ENCODE peak calls at places on chromosomes 4 and X, in eight cellular contexts. One of them, this sample, is unnamed.
A peak's percentile ranks its signal among the peaks of the same experiment; 100 is the strongest.

GRCh38 chrX:45954026-45954425 is 591.2 kb downstream of the ZNF674 start:
- DNase-seq in H1: no peak
- DNase-seq in HepG2: no peak
- DNase-seq in HCT116: no peak
- DNase-seq in K562: no peak
- DNase-seq in NB4: no peak
- DNase-seq in SK-N-SH: no peak
- DNase-seq in A549: no peak
- DNase-seq in this sample: no peak

GRCh38 chr4:84498203-84499026 is 677 bp downstream of the NKX6-1 start:
- DNase-seq in NB4: peak; percentile 15
- DNase-seq in HCT116: peak; percentile 8
- DNase-seq in H1: no peak
- DNase-seq in SK-N-SH: peak; percentile 46
- DNase-seq in K562: no peak
- DNase-seq in A549: peak; percentile 9
- DNase-seq in HepG2: no peak
- DNase-seq in this sample: peak; percentile 41

GRCh38 chr4:45155081-45155777 is 428.9 kb upstream of the GNPDA2 start:
- DNase-seq in A549: no peak
- DNase-seq in SK-N-SH: no peak
- DNase-seq in K562: no peak
- DNase-seq in NB4: no peak
- DNase-seq in H1: no peak
- DNase-seq in HCT116: no peak
- DNase-seq in HepG2: no peak
- DNase-seq in this sample: no peak

GRCh38 chr4:111537165-111537564 is 608.1 kb upstream of the FAM241A start:
- DNase-seq in HCT116: no peak
- DNase-seq in SK-N-SH: no peak
- DNase-seq in NB4: no peak
- DNase-seq in H1: no peak
- DNase-seq in A549: no peak
- DNase-seq in K562: no peak
- DNase-seq in HepG2: no peak
- DNase-seq in this sample: no peak

GRCh38 chrX:8179653-8180052 is 8.6 kb upstream of the VCX2 start:
- DNase-seq in H1: no peak
- DNase-seq in SK-N-SH: peak; percentile 16
- DNase-seq in HCT116: no peak
- DNase-seq in NB4: peak; percentile 4
- DNase-seq in K562: no peak
- DNase-seq in A549: peak; percentile 1
- DNase-seq in HepG2: no peak
- DNase-seq in this sample: no peak

GRCh38 chrX:23317799-23318724 is 16.6 kb upstream of the PTCHD1 start:
- DNase-seq in H1: no peak
- DNase-seq in HCT116: no peak
- DNase-seq in SK-N-SH: peak; percentile 69
- DNase-seq in HepG2: no peak
- DNase-seq in NB4: peak; percentile 40
- DNase-seq in A549: peak; percentile 15
- DNase-seq in K562: peak; percentile 69
- DNase-seq in this sample: peak; percentile 57

GRCh38 chrX:25005382-25006185 is 10.2 kb downstream of the ARX start:
- DNase-seq in NB4: no peak
- DNase-seq in H1: no peak
- DNase-seq in SK-N-SH: no peak
- DNase-seq in HCT116: no peak
- DNase-seq in K562: no peak
- DNase-seq in A549: no peak
- DNase-seq in HepG2: no peak
- DNase-seq in this sample: no peak

GRCh38 chr4:25842229-25842840 is 20.5 kb downstream of the SEL1L3 start:
- DNase-seq in NB4: peak; percentile 48
- DNase-seq in H1: no peak
- DNase-seq in HepG2: no peak
- DNase-seq in SK-N-SH: no peak
- DNase-seq in HCT116: no peak
- DNase-seq in A549: no peak
- DNase-seq in K562: no peak
- DNase-seq in this sample: peak; percentile 55

GRCh38 chr4:180950377-180950776 is 1292.8 kb upstream of the TENM3 start:
- DNase-seq in H1: no peak
- DNase-seq in SK-N-SH: no peak
- DNase-seq in HCT116: no peak
- DNase-seq in K562: no peak
- DNase-seq in A549: no peak
- DNase-seq in HepG2: no peak
- DNase-seq in NB4: no peak
- DNase-seq in this sample: no peak

GRCh38 chr4:138978600-138978999 is 37.0 kb upstream of the NOCT start:
- DNase-seq in NB4: no peak
- DNase-seq in HCT116: no peak
- DNase-seq in K562: no peak
- DNase-seq in A549: no peak
- DNase-seq in H1: no peak
- DNase-seq in HepG2: no peak
- DNase-seq in SK-N-SH: no peak
- DNase-seq in this sample: no peak

GRCh38 chrX:16785247-16786138 is 773 bp upstream of the TXLNG start:
- DNase-seq in HepG2: no peak
- DNase-seq in SK-N-SH: peak; percentile 27
- DNase-seq in K562: no peak
- DNase-seq in HCT116: no peak
- DNase-seq in A549: no peak
- DNase-seq in NB4: no peak
- DNase-seq in H1: no peak
- DNase-seq in this sample: no peak

GRCh38 chrX:74535211-74535621 is 79.2 kb downstream of the RLIM start:
- DNase-seq in K562: peak; percentile 13
- DNase-seq in A549: no peak
- DNase-seq in HCT116: peak; percentile 21
- DNase-seq in SK-N-SH: peak; percentile 54
- DNase-seq in NB4: peak; percentile 81
- DNase-seq in HepG2: peak; percentile 16
- DNase-seq in H1: no peak
- DNase-seq in this sample: peak; percentile 16

GRCh38 chrX:95318882-95319281 is 1365.8 kb upstream of the DIAPH2 start:
- DNase-seq in HepG2: peak; percentile 4
- DNase-seq in K562: peak; percentile 5
- DNase-seq in A549: no peak
- DNase-seq in H1: peak; percentile 3
- DNase-seq in NB4: peak; percentile 27
- DNase-seq in SK-N-SH: peak; percentile 31
- DNase-seq in HCT116: no peak
- DNase-seq in this sample: peak; percentile 22

GRCh38 chrX:46636223-46636622 is 62.7 kb downstream of the CHST7 start:
- DNase-seq in K562: no peak
- DNase-seq in SK-N-SH: no peak
- DNase-seq in A549: no peak
- DNase-seq in H1: no peak
- DNase-seq in HepG2: no peak
- DNase-seq in HCT116: no peak
- DNase-seq in NB4: no peak
- DNase-seq in this sample: no peak

GRCh38 chrX:68686684-68687045 is 39.2 kb downstream of the STARD8 start:
- DNase-seq in HepG2: no peak
- DNase-seq in A549: peak; percentile 17
- DNase-seq in SK-N-SH: no peak
- DNase-seq in H1: no peak
- DNase-seq in NB4: peak; percentile 88
- DNase-seq in K562: peak; percentile 26
- DNase-seq in HCT116: no peak
- DNase-seq in this sample: no peak

GRCh38 chrX:10203617-10204016 is 46.8 kb downstream of the CLCN4 start:
- DNase-seq in A549: no peak
- DNase-seq in K562: no peak
- DNase-seq in NB4: no peak
- DNase-seq in HCT116: no peak
- DNase-seq in SK-N-SH: no peak
- DNase-seq in HepG2: no peak
- DNase-seq in H1: no peak
- DNase-seq in this sample: no peak

GRCh38 chr4:85474818-85475630 is at the start of gene ARHGAP24:
- DNase-seq in H1: peak; percentile 73
- DNase-seq in NB4: peak; percentile 92
- DNase-seq in SK-N-SH: peak; percentile 68
- DNase-seq in HCT116: peak; percentile 70
- DNase-seq in A549: peak; percentile 64
- DNase-seq in HepG2: peak; percentile 95
- DNase-seq in K562: no peak
- DNase-seq in this sample: peak; percentile 87

GRCh38 chrX:11609109-11609508 is 56.6 kb downstream of the ARHGAP6 start:
- DNase-seq in H1: no peak
- DNase-seq in HepG2: no peak
- DNase-seq in SK-N-SH: no peak
- DNase-seq in K562: no peak
- DNase-seq in HCT116: no peak
- DNase-seq in A549: no peak
- DNase-seq in NB4: no peak
- DNase-seq in this sample: no peak

GRCh38 chrX:2848806-2849420 is 20.2 kb downstream of the GYG2 start:
- DNase-seq in HepG2: peak; percentile 26
- DNase-seq in NB4: peak; percentile 74
- DNase-seq in H1: no peak
- DNase-seq in SK-N-SH: no peak
- DNase-seq in A549: no peak
- DNase-seq in HCT116: no peak
- DNase-seq in K562: no peak
- DNase-seq in this sample: no peak

GRCh38 chrX:12993823-12994222 is 18.9 kb downstream of the TMSB4X start:
- DNase-seq in H1: no peak
- DNase-seq in HepG2: no peak
- DNase-seq in SK-N-SH: no peak
- DNase-seq in A549: no peak
- DNase-seq in HCT116: no peak
- DNase-seq in K562: no peak
- DNase-seq in NB4: no peak
- DNase-seq in this sample: no peak

GRCh38 chrX:54811301-54811885 is 3.8 kb downstream of the MAGED2 start:
- DNase-seq in HepG2: no peak
- DNase-seq in K562: no peak
- DNase-seq in A549: no peak
- DNase-seq in SK-N-SH: no peak
- DNase-seq in HCT116: no peak
- DNase-seq in H1: no peak
- DNase-seq in NB4: no peak
- DNase-seq in this sample: no peak

GRCh38 chrX:54808605-54809483 is 1.3 kb downstream of the MAGED2 start:
- DNase-seq in A549: peak; percentile 89
- DNase-seq in SK-N-SH: peak; percentile 90
- DNase-seq in NB4: peak; percentile 92
- DNase-seq in HCT116: peak; percentile 87
- DNase-seq in HepG2: peak; percentile 92
- DNase-seq in H1: peak; percentile 91
- DNase-seq in K562: peak; percentile 95
- DNase-seq in this sample: peak; percentile 95

GRCh38 chrX:54810532-54810931 is 3.0 kb downstream of the MAGED2 start:
- DNase-seq in A549: no peak
- DNase-seq in HepG2: no peak
- DNase-seq in HCT116: no peak
- DNase-seq in SK-N-SH: no peak
- DNase-seq in K562: no peak
- DNase-seq in H1: no peak
- DNase-seq in NB4: no peak
- DNase-seq in this sample: no peak

GRCh38 chrX:54808109-54808604 is 612 bp downstream of the MAGED2 start:
- DNase-seq in NB4: no peak
- DNase-seq in HCT116: peak; percentile 6
- DNase-seq in SK-N-SH: peak; percentile 76
- DNase-seq in K562: peak; percentile 59
- DNase-seq in A549: peak; percentile 36
- DNase-seq in HepG2: peak; percentile 2
- DNase-seq in H1: no peak
- DNase-seq in this sample: peak; percentile 76

DNA sequence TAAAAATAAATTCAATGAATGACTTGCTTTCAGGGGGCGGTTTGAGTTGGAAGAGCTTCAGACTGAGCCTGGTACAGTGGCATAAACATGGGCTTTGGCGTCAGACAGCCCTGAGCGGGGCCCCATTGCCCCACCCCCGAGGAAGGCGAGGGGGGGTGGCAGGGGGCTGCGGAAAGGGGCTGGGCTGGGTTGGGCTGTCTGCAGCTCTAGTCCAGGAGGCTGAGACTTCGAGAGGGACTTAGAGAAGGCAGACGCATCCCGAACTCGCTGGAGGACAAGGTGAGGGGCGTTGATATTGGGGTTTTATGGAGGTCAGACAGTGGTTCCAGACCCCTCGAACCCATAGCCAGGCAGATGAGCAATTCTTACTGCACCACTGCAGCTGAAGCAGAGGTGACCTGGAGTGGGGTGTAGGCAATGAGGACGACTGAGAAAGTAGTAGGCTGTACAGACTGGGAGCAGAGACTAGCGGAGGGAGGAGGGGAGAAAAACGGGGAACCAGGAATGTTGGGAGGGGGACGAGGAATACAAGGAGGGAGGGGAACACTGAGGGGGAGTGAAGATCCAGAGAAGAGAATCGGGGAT is at the start of gene MAGED2:
- DNase-seq in K562: peak; percentile 25
- DNase-seq in A549: no peak
- DNase-seq in NB4: peak; percentile 26
- DNase-seq in H1: no peak
- DNase-seq in HepG2: no peak
- DNase-seq in SK-N-SH: peak; percentile 62
- DNase-seq in HCT116: no peak
- DNase-seq in this sample: peak; percentile 27
- TF ChIP-seq MAX in K562: no peak
- TF ChIP-seq MAX in A549: no peak
- TF ChIP-seq MAX in NB4: no peak
- TF ChIP-seq MAX in H1: no peak
- TF ChIP-seq MAX in HepG2: no peak
- TF ChIP-seq MAX in SK-N-SH: no peak
- TF ChIP-seq MAX in HCT116: no peak
- TF ChIP-seq MAX in this sample: no peak

GRCh38 chr4:51884606-51885005 is 41.7 kb downstream of the DCUN1D4 start:
- DNase-seq in K562: no peak
- DNase-seq in H1: no peak
- DNase-seq in SK-N-SH: no peak
- DNase-seq in NB4: no peak
- DNase-seq in HCT116: no peak
- DNase-seq in A549: no peak
- DNase-seq in HepG2: no peak
- DNase-seq in this sample: no peak
- TF ChIP-seq MAX in K562: no peak
- TF ChIP-seq MAX in H1: no peak
- TF ChIP-seq MAX in SK-N-SH: no peak
- TF ChIP-seq MAX in NB4: no peak
- TF ChIP-seq MAX in HCT116: no peak
- TF ChIP-seq MAX in A549: no peak
- TF ChIP-seq MAX in HepG2: no peak
- TF ChIP-seq MAX in this sample: no peak

GRCh38 chr4:110087116-110087708 is 111.2 kb downstream of the ELOVL6 start:
- DNase-seq in SK-N-SH: no peak
- DNase-seq in HepG2: no peak
- DNase-seq in A549: no peak
- DNase-seq in HCT116: peak; percentile 51
- DNase-seq in NB4: no peak
- DNase-seq in H1: no peak
- DNase-seq in K562: no peak
- DNase-seq in this sample: no peak
- TF ChIP-seq MAX in SK-N-SH: no peak
- TF ChIP-seq MAX in HepG2: no peak
- TF ChIP-seq MAX in A549: no peak
- TF ChIP-seq MAX in HCT116: no peak
- TF ChIP-seq MAX in NB4: no peak
- TF ChIP-seq MAX in H1: no peak
- TF ChIP-seq MAX in K562: no peak
- TF ChIP-seq MAX in this sample: no peak

GRCh38 chrX:101450951-101451350 is 34.3 kb upstream of the ARMCX4 start:
- DNase-seq in H1: no peak
- DNase-seq in SK-N-SH: no peak
- DNase-seq in A549: no peak
- DNase-seq in K562: no peak
- DNase-seq in HepG2: no peak
- DNase-seq in HCT116: no peak
- DNase-seq in NB4: no peak
- DNase-seq in this sample: no peak
- TF ChIP-seq MAX in H1: no peak
- TF ChIP-seq MAX in SK-N-SH: no peak
- TF ChIP-seq MAX in A549: no peak
- TF ChIP-seq MAX in K562: no peak
- TF ChIP-seq MAX in HepG2: no peak
- TF ChIP-seq MAX in HCT116: no peak
- TF ChIP-seq MAX in NB4: no peak
- TF ChIP-seq MAX in this sample: no peak

This sample was measured in WTC11.